ENCODE peak calls at places on chromosome 7, in six cellular contexts. One of them, this sample, is unnamed.

GRCh38 chr7:156039971-156040677 is 227.9 kb upstream of the SHH start:
- DNase-seq in activated gamma-delta T cell treated with Interleukin-2 at 50 U/mL for 16 hours: no peak
- DNase-seq in CD4-positive, alpha-beta memory T cell: no peak
- DNase-seq in activated T-helper 9 cell treated with anti-CD3 and anti-CD28 coated beads, Interleukin-2, amount 50 U/mL, for 16 hours: no peak
- DNase-seq in HS-27A: no peak
- DNase-seq in activated CD8-positive, alpha-beta memory T cell treated with anti-CD3 and anti-CD28 coated beads, Interleukin-2, amount 50 U/mL, for 4 hours: no peak
- DNase-seq in this sample: no peak

GRCh38 chr7:132430863-132431822 is 145.1 kb downstream of the PLXNA4 start:
- DNase-seq in activated T-helper 9 cell treated with anti-CD3 and anti-CD28 coated beads, Interleukin-2, amount 50 U/mL, for 16 hours: no peak
- DNase-seq in activated gamma-delta T cell treated with Interleukin-2 at 50 U/mL for 16 hours: peak
- DNase-seq in activated CD8-positive, alpha-beta memory T cell treated with anti-CD3 and anti-CD28 coated beads, Interleukin-2, amount 50 U/mL, for 4 hours: peak
- DNase-seq in CD4-positive, alpha-beta memory T cell: peak
- DNase-seq in HS-27A: peak
- DNase-seq in this sample: peak

GRCh38 chr7:42170724-42171123 is 66.3 kb downstream of the GLI3 start:
- DNase-seq in CD4-positive, alpha-beta memory T cell: no peak
- DNase-seq in activated CD8-positive, alpha-beta memory T cell treated with anti-CD3 and anti-CD28 coated beads, Interleukin-2, amount 50 U/mL, for 4 hours: no peak
- DNase-seq in activated gamma-delta T cell treated with Interleukin-2 at 50 U/mL for 16 hours: no peak
- DNase-seq in HS-27A: no peak
- DNase-seq in activated T-helper 9 cell treated with anti-CD3 and anti-CD28 coated beads, Interleukin-2, amount 50 U/mL, for 16 hours: no peak
- DNase-seq in this sample: no peak

GRCh38 chr7:155457544-155458316 is at the start of gene EN2:
- DNase-seq in HS-27A: no peak
- DNase-seq in activated CD8-positive, alpha-beta memory T cell treated with anti-CD3 and anti-CD28 coated beads, Interleukin-2, amount 50 U/mL, for 4 hours: no peak
- DNase-seq in activated T-helper 9 cell treated with anti-CD3 and anti-CD28 coated beads, Interleukin-2, amount 50 U/mL, for 16 hours: no peak
- DNase-seq in CD4-positive, alpha-beta memory T cell: no peak
- DNase-seq in activated gamma-delta T cell treated with Interleukin-2 at 50 U/mL for 16 hours: no peak
- DNase-seq in this sample: no peak

GRCh38 chr7:106071356-106071998 is 40.6 kb downstream of the SYPL1 start:
- DNase-seq in activated T-helper 9 cell treated with anti-CD3 and anti-CD28 coated beads, Interleukin-2, amount 50 U/mL, for 16 hours: no peak
- DNase-seq in HS-27A: no peak
- DNase-seq in activated gamma-delta T cell treated with Interleukin-2 at 50 U/mL for 16 hours: peak
- DNase-seq in CD4-positive, alpha-beta memory T cell: peak
- DNase-seq in activated CD8-positive, alpha-beta memory T cell treated with anti-CD3 and anti-CD28 coated beads, Interleukin-2, amount 50 U/mL, for 4 hours: peak
- DNase-seq in this sample: peak

GRCh38 chr7:6274743-6275142 is 2.3 kb upstream of the CYTH3 start:
- DNase-seq in CD4-positive, alpha-beta memory T cell: no peak
- DNase-seq in activated gamma-delta T cell treated with Interleukin-2 at 50 U/mL for 16 hours: no peak
- DNase-seq in activated CD8-positive, alpha-beta memory T cell treated with anti-CD3 and anti-CD28 coated beads, Interleukin-2, amount 50 U/mL, for 4 hours: no peak
- DNase-seq in HS-27A: no peak
- DNase-seq in activated T-helper 9 cell treated with anti-CD3 and anti-CD28 coated beads, Interleukin-2, amount 50 U/mL, for 16 hours: no peak
- DNase-seq in this sample: no peak

GRCh38 chr7:23383225-23383624 is 84.1 kb downstream of the MALSU1 start:
- DNase-seq in HS-27A: no peak
- DNase-seq in activated T-helper 9 cell treated with anti-CD3 and anti-CD28 coated beads, Interleukin-2, amount 50 U/mL, for 16 hours: no peak
- DNase-seq in activated CD8-positive, alpha-beta memory T cell treated with anti-CD3 and anti-CD28 coated beads, Interleukin-2, amount 50 U/mL, for 4 hours: no peak
- DNase-seq in activated gamma-delta T cell treated with Interleukin-2 at 50 U/mL for 16 hours: no peak
- DNase-seq in CD4-positive, alpha-beta memory T cell: no peak
- DNase-seq in this sample: no peak

GRCh38 chr7:88226886-88227516 is 7.2 kb upstream of the SRI start:
- DNase-seq in CD4-positive, alpha-beta memory T cell: no peak
- DNase-seq in activated T-helper 9 cell treated with anti-CD3 and anti-CD28 coated beads, Interleukin-2, amount 50 U/mL, for 16 hours: no peak
- DNase-seq in HS-27A: peak
- DNase-seq in activated gamma-delta T cell treated with Interleukin-2 at 50 U/mL for 16 hours: no peak
- DNase-seq in activated CD8-positive, alpha-beta memory T cell treated with anti-CD3 and anti-CD28 coated beads, Interleukin-2, amount 50 U/mL, for 4 hours: no peak
- DNase-seq in this sample: no peak

GRCh38 chr7:150945853-150946825 is 32.0 kb downstream of the KCNH2 start:
- DNase-seq in activated CD8-positive, alpha-beta memory T cell treated with anti-CD3 and anti-CD28 coated beads, Interleukin-2, amount 50 U/mL, for 4 hours: peak
- DNase-seq in activated gamma-delta T cell treated with Interleukin-2 at 50 U/mL for 16 hours: no peak
- DNase-seq in HS-27A: no peak
- DNase-seq in CD4-positive, alpha-beta memory T cell: no peak
- DNase-seq in activated T-helper 9 cell treated with anti-CD3 and anti-CD28 coated beads, Interleukin-2, amount 50 U/mL, for 16 hours: no peak
- DNase-seq in this sample: no peak

GRCh38 chr7:18976715-18977466 is 140.5 kb downstream of the TWIST1 start:
- DNase-seq in activated CD8-positive, alpha-beta memory T cell treated with anti-CD3 and anti-CD28 coated beads, Interleukin-2, amount 50 U/mL, for 4 hours: no peak
- DNase-seq in HS-27A: no peak
- DNase-seq in CD4-positive, alpha-beta memory T cell: no peak
- DNase-seq in activated gamma-delta T cell treated with Interleukin-2 at 50 U/mL for 16 hours: no peak
- DNase-seq in activated T-helper 9 cell treated with anti-CD3 and anti-CD28 coated beads, Interleukin-2, amount 50 U/mL, for 16 hours: no peak
- DNase-seq in this sample: no peak

GRCh38 chr7:116271980-116272886 is 61.9 kb downstream of the TES start:
- DNase-seq in activated T-helper 9 cell treated with anti-CD3 and anti-CD28 coated beads, Interleukin-2, amount 50 U/mL, for 16 hours: no peak
- DNase-seq in HS-27A: peak
- DNase-seq in activated gamma-delta T cell treated with Interleukin-2 at 50 U/mL for 16 hours: no peak
- DNase-seq in activated CD8-positive, alpha-beta memory T cell treated with anti-CD3 and anti-CD28 coated beads, Interleukin-2, amount 50 U/mL, for 4 hours: no peak
- DNase-seq in CD4-positive, alpha-beta memory T cell: no peak
- DNase-seq in this sample: no peak

GRCh38 chr7:7351156-7351555 is 168.8 kb downstream of the C1GALT1 start:
- DNase-seq in activated gamma-delta T cell treated with Interleukin-2 at 50 U/mL for 16 hours: no peak
- DNase-seq in CD4-positive, alpha-beta memory T cell: no peak
- DNase-seq in HS-27A: no peak
- DNase-seq in activated T-helper 9 cell treated with anti-CD3 and anti-CD28 coated beads, Interleukin-2, amount 50 U/mL, for 16 hours: no peak
- DNase-seq in activated CD8-positive, alpha-beta memory T cell treated with anti-CD3 and anti-CD28 coated beads, Interleukin-2, amount 50 U/mL, for 4 hours: no peak
- DNase-seq in this sample: no peak

GRCh38 chr7:124724516-124725192 is 40.9 kb downstream of the GPR37 start:
- DNase-seq in activated CD8-positive, alpha-beta memory T cell treated with anti-CD3 and anti-CD28 coated beads, Interleukin-2, amount 50 U/mL, for 4 hours: no peak
- DNase-seq in HS-27A: no peak
- DNase-seq in activated T-helper 9 cell treated with anti-CD3 and anti-CD28 coated beads, Interleukin-2, amount 50 U/mL, for 16 hours: no peak
- DNase-seq in activated gamma-delta T cell treated with Interleukin-2 at 50 U/mL for 16 hours: no peak
- DNase-seq in CD4-positive, alpha-beta memory T cell: no peak
- DNase-seq in this sample: no peak

GRCh38 chr7:71746004-71746403 is 614.1 kb downstream of the GALNT17 start:
- DNase-seq in CD4-positive, alpha-beta memory T cell: no peak
- DNase-seq in activated CD8-positive, alpha-beta memory T cell treated with anti-CD3 and anti-CD28 coated beads, Interleukin-2, amount 50 U/mL, for 4 hours: no peak
- DNase-seq in activated T-helper 9 cell treated with anti-CD3 and anti-CD28 coated beads, Interleukin-2, amount 50 U/mL, for 16 hours: no peak
- DNase-seq in activated gamma-delta T cell treated with Interleukin-2 at 50 U/mL for 16 hours: no peak
- DNase-seq in HS-27A: no peak
- DNase-seq in this sample: no peak

GRCh38 chr7:55484834-55485233 is 87.5 kb downstream of the VOPP1 start:
- DNase-seq in HS-27A: no peak
- DNase-seq in activated T-helper 9 cell treated with anti-CD3 and anti-CD28 coated beads, Interleukin-2, amount 50 U/mL, for 16 hours: no peak
- DNase-seq in CD4-positive, alpha-beta memory T cell: no peak
- DNase-seq in activated CD8-positive, alpha-beta memory T cell treated with anti-CD3 and anti-CD28 coated beads, Interleukin-2, amount 50 U/mL, for 4 hours: no peak
- DNase-seq in activated gamma-delta T cell treated with Interleukin-2 at 50 U/mL for 16 hours: no peak
- DNase-seq in this sample: no peak

GRCh38 chr7:127961787-127962463 is 69.3 kb downstream of the LRRC4 start:
- DNase-seq in activated CD8-positive, alpha-beta memory T cell treated with anti-CD3 and anti-CD28 coated beads, Interleukin-2, amount 50 U/mL, for 4 hours: no peak
- DNase-seq in CD4-positive, alpha-beta memory T cell: no peak
- DNase-seq in activated T-helper 9 cell treated with anti-CD3 and anti-CD28 coated beads, Interleukin-2, amount 50 U/mL, for 16 hours: no peak
- DNase-seq in HS-27A: no peak
- DNase-seq in activated gamma-delta T cell treated with Interleukin-2 at 50 U/mL for 16 hours: no peak
- DNase-seq in this sample: no peak

GRCh38 chr7:46071076-46071475 is 150.0 kb upstream of the IGFBP3 start:
- DNase-seq in activated CD8-positive, alpha-beta memory T cell treated with anti-CD3 and anti-CD28 coated beads, Interleukin-2, amount 50 U/mL, for 4 hours: no peak
- DNase-seq in activated gamma-delta T cell treated with Interleukin-2 at 50 U/mL for 16 hours: no peak
- DNase-seq in activated T-helper 9 cell treated with anti-CD3 and anti-CD28 coated beads, Interleukin-2, amount 50 U/mL, for 16 hours: no peak
- DNase-seq in CD4-positive, alpha-beta memory T cell: no peak
- DNase-seq in HS-27A: peak
- DNase-seq in this sample: no peak

GRCh38 chr7:18241543-18242231 is 214.0 kb upstream of the PRPS1L1 start:
- DNase-seq in HS-27A: no peak
- DNase-seq in activated gamma-delta T cell treated with Interleukin-2 at 50 U/mL for 16 hours: no peak
- DNase-seq in activated CD8-positive, alpha-beta memory T cell treated with anti-CD3 and anti-CD28 coated beads, Interleukin-2, amount 50 U/mL, for 4 hours: no peak
- DNase-seq in activated T-helper 9 cell treated with anti-CD3 and anti-CD28 coated beads, Interleukin-2, amount 50 U/mL, for 16 hours: no peak
- DNase-seq in CD4-positive, alpha-beta memory T cell: no peak
- DNase-seq in this sample: no peak

GRCh38 chr7:47333131-47333887 is 248.6 kb downstream of the TNS3 start:
- DNase-seq in HS-27A: no peak
- DNase-seq in activated T-helper 9 cell treated with anti-CD3 and anti-CD28 coated beads, Interleukin-2, amount 50 U/mL, for 16 hours: no peak
- DNase-seq in activated gamma-delta T cell treated with Interleukin-2 at 50 U/mL for 16 hours: no peak
- DNase-seq in CD4-positive, alpha-beta memory T cell: no peak
- DNase-seq in activated CD8-positive, alpha-beta memory T cell treated with anti-CD3 and anti-CD28 coated beads, Interleukin-2, amount 50 U/mL, for 4 hours: no peak
- DNase-seq in this sample: no peak